ENCODE peak calls at places on chromosomes 6 and 20, in five cellular contexts. G, A, I, L and W are unnamed samples.

GRCh38 chr6:161139766-161140553 is 133.9 kb downstream of the AGPAT4 start:
- DNase-seq in G (peak; percentile 49), A (peak; percentile 42), I (no peak), L (no peak), W (no peak)

GRCh38 chr20:31707994-31708744 is 14.5 kb downstream of the BCL2L1 start:
- DNase-seq in G (no peak), A (no peak), I (peak; percentile 92), L (no peak), W (no peak)

GRCh38 chr6:164014716-164015484 is 600.4 kb downstream of the QKI start:
- DNase-seq in G (no peak), A (no peak), I (no peak), L (peak; percentile 27), W (no peak)

GRCh38 chr6:136767583-136768307 is 24.5 kb downstream of the MAP3K5 start:
- DNase-seq in G (no peak), A (no peak), I (no peak), L (no peak), W (no peak)

GRCh38 chr6:37620519-37620918 is 77.2 kb downstream of the MDGA1 start:
- DNase-seq in G (no peak), A (no peak), I (no peak), L (no peak), W (no peak)

GRCh38 chr20:57513199-57513598 is 11.7 kb downstream of the CTCFL start:
- DNase-seq in G (no peak), A (peak; percentile 49), I (no peak), L (no peak), W (no peak)

GRCh38 chr6:137810554-137811120 is 56.4 kb upstream of the TNFAIP3 start:
- DNase-seq in G (no peak), A (no peak), I (no peak), L (no peak), W (no peak)

GRCh38 chr6:31826793-31827285 is 699 bp upstream of the HSPA1B start:
- DNase-seq in G (no peak), A (no peak), I (no peak), L (peak; percentile 80), W (no peak)

GRCh38 chr6:98636941-98637340 is 197.4 kb upstream of the POU3F2 start:
- DNase-seq in G (no peak), A (no peak), I (no peak), L (no peak), W (no peak)

GRCh38 chr6:72245565-72245964 is 359.2 kb downstream of the RIMS1 start:
- DNase-seq in G (no peak), A (peak; percentile 3), I (no peak), L (peak; percentile 29), W (no peak)

GRCh38 chr6:107419747-107420146 is 39.6 kb downstream of the PDSS2 start:
- DNase-seq in G (no peak), A (no peak), I (no peak), L (no peak), W (no peak)

GRCh38 chr6:130776287-130776925 is 50.8 kb upstream of the SMLR1 start:
- DNase-seq in G (no peak), A (no peak), I (peak; percentile 86), L (no peak), W (peak; percentile 26)

GRCh38 chr6:130385059-130385695 is 19.4 kb downstream of the TMEM200A start:
- DNase-seq in G (no peak), A (no peak), I (no peak), L (no peak), W (no peak)

GRCh38 chr20:14612389-14612788 is 275.0 kb upstream of the FLRT3 start:
- DNase-seq in G (no peak), A (peak; percentile 4), I (no peak), L (no peak), W (no peak)

GRCh38 chr20:16301981-16302380 is 271.3 kb downstream of the KIF16B start:
- DNase-seq in G (no peak), A (peak; percentile 57), I (no peak), L (no peak), W (no peak)

GRCh38 chr6:140319209-140319608 is 944.8 kb upstream of the CITED2 start:
- DNase-seq in G (no peak), A (peak; percentile 75), I (peak; percentile 54), L (peak; percentile 20), W (peak; percentile 10)

GRCh38 chr6:34964564-34964963 is 75.5 kb downstream of the ANKS1A start:
- DNase-seq in G (no peak), A (no peak), I (no peak), L (peak; percentile 55), W (no peak)

GRCh38 chr20:51584737-51585136 is 42.2 kb upstream of the NFATC2 start:
- DNase-seq in G (no peak), A (no peak), I (no peak), L (no peak), W (no peak)

GRCh38 chr6:42556462-42556861 is 7.4 kb upstream of the UBR2 start:
- DNase-seq in G (no peak), A (no peak), I (no peak), L (no peak), W (no peak)

GRCh38 chr6:152552616-152553209 is 84.4 kb downstream of the SYNE1 start:
- DNase-seq in G (peak; percentile 71), A (peak; percentile 77), I (peak; percentile 48), L (peak; percentile 62), W (peak; percentile 13)

GRCh38 chr6:119506631-119507174 is 157.1 kb upstream of the MAN1A1 start:
- DNase-seq in G (no peak), A (no peak), I (no peak), L (no peak), W (no peak)

GRCh38 chr6:132708002-132708401 is 5.9 kb downstream of the VNN1 start:
- DNase-seq in G (no peak), A (no peak), I (no peak), L (no peak), W (no peak)

GRCh38 chr20:37339208-37339607 is 6.7 kb upstream of the SRC start:
- DNase-seq in G (no peak), A (no peak), I (no peak), L (no peak), W (no peak)

GRCh38 chr6:122788663-122789062 is 395 bp upstream of the SMPDL3A start:
- DNase-seq in G (no peak), A (no peak), I (no peak), L (no peak), W (no peak)

GRCh38 chr6:14501240-14501639 is 383.7 kb downstream of the CD83 start:
- DNase-seq in G (no peak), A (no peak), I (no peak), L (no peak), W (no peak)

GRCh38 chr6:57173056-57173885 is 1.1 kb downstream of the BAG2 start:
- DNase-seq in G (no peak), A (peak; percentile 24), I (peak; percentile 27), L (no peak), W (no peak)

GRCh38 chr6:157535354-157536217 is 154.6 kb downstream of the ZDHHC14 start:
- DNase-seq in G (no peak), A (peak; percentile 80), I (no peak), L (peak; percentile 70), W (no peak)

GRCh38 chr6:16061833-16062232 is 67.1 kb upstream of the MYLIP start:
- DNase-seq in G (no peak), A (no peak), I (no peak), L (no peak), W (no peak)

GRCh38 chr6:16057411-16057810 is 71.5 kb upstream of the MYLIP start:
- DNase-seq in G (no peak), A (no peak), I (no peak), L (no peak), W (no peak)

GRCh38 chr6:16059496-16059895 is 69.4 kb upstream of the MYLIP start:
- DNase-seq in G (no peak), A (no peak), I (no peak), L (no peak), W (no peak)

GRCh38 chr6:16058188-16058780 is 70.6 kb upstream of the MYLIP start:
- DNase-seq in G (peak; percentile 22), A (no peak), I (peak; percentile 7), L (no peak), W (no peak)

GRCh38 chr6:16060039-16060438 is 68.8 kb upstream of the MYLIP start:
- DNase-seq in G (no peak), A (no peak), I (no peak), L (no peak), W (no peak)
- H3K4me3 ChIP-seq in G (no peak overlapping the region), A (no peak overlapping the region), I (no peak overlapping the region), L (no peak overlapping the region), W (no peak overlapping the region)

GRCh38 chr6:116827561-116828240 is 1.2 kb downstream of the GPRC6A start:
- DNase-seq in G (no peak), A (no peak), I (no peak), L (no peak), W (no peak)

GRCh38 chr6:116828983-116829382 is at the start of gene GPRC6A:
- DNase-seq in G (no peak), A (no peak), I (no peak), L (no peak), W (no peak)
- H3K4me3 ChIP-seq in G (no peak within 1 kb of the TSS), A (no peak within 1 kb of the TSS), I (no peak within 1 kb of the TSS), L (no peak within 1 kb of the TSS), W (no peak within 1 kb of the TSS)

GRCh38 chr6:21665101-21665435 is 71.5 kb downstream of the SOX4 start:
- DNase-seq in G (no peak), A (no peak), I (no peak), L (no peak), W (no peak)

GRCh38 chr6:21668794-21669193 is 75.2 kb downstream of the SOX4 start:
- DNase-seq in G (no peak), A (no peak), I (no peak), L (no peak), W (no peak)

GRCh38 chr6:21666200-21666671 is 72.7 kb downstream of the SOX4 start:
- DNase-seq in G (no peak), A (no peak), I (no peak), L (no peak), W (no peak)

GRCh38 chr6:21665436-21666199 is 72.1 kb downstream of the SOX4 start:
- DNase-seq in G (no peak), A (no peak), I (no peak), L (no peak), W (no peak)

DNA sequence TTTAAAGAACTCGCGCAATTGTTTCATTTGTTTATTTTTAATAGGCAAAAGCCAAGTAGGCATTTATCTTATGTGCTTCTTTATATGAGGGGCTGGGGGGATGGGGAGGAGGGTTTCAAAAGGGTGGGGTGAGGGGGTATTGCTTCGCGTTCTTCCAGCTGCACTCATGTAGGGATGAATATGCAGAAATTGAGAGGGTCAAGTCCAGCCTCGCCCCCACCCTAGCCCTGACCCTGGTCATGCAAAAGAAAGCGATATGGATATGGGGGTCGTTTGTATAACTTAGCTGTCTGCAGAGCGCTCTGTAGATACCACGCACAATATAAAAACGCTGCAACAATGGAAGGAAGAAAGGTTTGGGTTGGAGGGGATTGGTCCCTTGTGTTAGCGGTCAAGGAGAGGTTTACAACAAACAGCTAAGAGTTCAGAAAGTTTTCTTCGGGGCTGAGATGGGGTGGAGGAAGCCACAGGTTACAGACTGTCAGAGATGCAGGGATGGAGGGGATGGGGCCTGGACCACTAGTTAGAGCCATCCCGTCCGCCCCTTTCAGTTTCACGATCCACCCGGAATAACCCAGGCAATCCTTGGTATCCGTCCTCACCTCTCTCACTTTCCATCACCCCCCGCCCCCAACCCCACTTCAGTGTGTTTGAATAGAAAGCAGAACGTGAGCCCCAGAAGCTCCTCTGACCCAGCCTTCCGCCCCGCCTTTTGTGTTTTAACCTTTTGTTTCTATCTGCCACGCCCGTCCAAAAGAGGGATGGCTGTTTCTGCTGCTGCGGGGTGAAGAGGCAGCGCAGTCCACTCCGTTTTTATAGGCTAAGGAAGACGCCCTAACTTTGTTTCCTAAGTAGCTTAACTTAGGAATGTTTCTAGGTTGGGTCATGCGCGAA is 73.5 kb downstream of the SOX4 start:
- DNase-seq in G (no peak), A (no peak), I (no peak), L (no peak), W (no peak)
- H3K4me3 ChIP-seq in G (no peak overlapping the region), A (peak overlapping the region; percentile 74), I (no peak overlapping the region), L (peak overlapping the region; percentile 68), W (no peak overlapping the region)

GRCh38 chr6:3522561-3523287 is 65.9 kb upstream of the SLC22A23 start:
- DNase-seq in G (no peak), A (peak; percentile 91), I (no peak), L (no peak), W (no peak)
- H3K4me3 ChIP-seq in G (no peak overlapping the region), A (no peak overlapping the region), I (no peak overlapping the region), L (no peak overlapping the region), W (no peak overlapping the region)